ENCODE peak calls at places on chromosome 17, in seven cellular contexts. C is ascending aorta; H is cardiac muscle cell; D is naive thymus-derived CD4-positive, alpha-beta T cell; X is effector memory CD4-positive, alpha-beta T cell; G is colonic mucosa; A is esophagus squamous epithelium. W is an unnamed sample. For H3K27me3, the result is how much of the 10 kb centered on the place peaks cover.

GRCh38 chr17:64063766-64064224 is 43.4 kb upstream of the ICAM2 start:
- DNase-seq in C (no peak), H (peak), D (peak), X (peak), G (peak), A (no peak), W (peak)

GRCh38 chr17:41775394-41776226 is 10.9 kb downstream of the JUP start:
- DNase-seq in C (no peak), H (no peak), D (no peak), X (no peak), G (peak), A (no peak), W (peak)

GRCh38 chr17:13544755-13545154 is 57.0 kb downstream of the HS3ST3A1 start:
- DNase-seq in C (no peak), H (peak), D (no peak), X (no peak), G (no peak), A (no peak), W (no peak)

GRCh38 chr17:44872131-44872768 is 24.6 kb downstream of the HIGD1B start:
- DNase-seq in C (peak), H (peak), D (no peak), X (no peak), G (no peak), A (no peak), W (no peak)

GRCh38 chr17:82339634-82340580 is 6.3 kb upstream of the SECTM1 start:
- DNase-seq in C (no peak), H (no peak), D (no peak), X (no peak), G (no peak), A (no peak), W (no peak)

GRCh38 chr17:8473451-8474192 is 37.9 kb downstream of the NDEL1 start:
- DNase-seq in C (no peak), H (no peak), D (no peak), X (no peak), G (no peak), A (no peak), W (no peak)

GRCh38 chr17:10226930-10227695 is 28.7 kb upstream of the GAS7 start:
- DNase-seq in C (no peak), H (peak), D (peak), X (no peak), G (peak), A (no peak), W (no peak)

GRCh38 chr17:6661464-6661848 is 9.9 kb downstream of the C17orf100 start:
- DNase-seq in C (no peak), H (no peak), D (no peak), X (no peak), G (no peak), A (no peak), W (no peak)

GRCh38 chr17:61157246-61157887 is 242.3 kb upstream of the TBX2 start:
- DNase-seq in C (no peak), H (peak), D (no peak), X (no peak), G (no peak), A (no peak), W (no peak)

GRCh38 chr17:32861979-32862378 is 14.9 kb downstream of the MYO1D start:
- DNase-seq in C (no peak), H (no peak), D (no peak), X (no peak), G (no peak), A (no peak), W (no peak)

GRCh38 chr17:12098568-12098967 is 77.9 kb downstream of the MAP2K4 start:
- DNase-seq in C (no peak), H (no peak), D (no peak), X (no peak), G (no peak), A (no peak), W (no peak)

GRCh38 chr17:6313835-6314234 is 121.1 kb downstream of the AIPL1 start:
- DNase-seq in C (no peak), H (no peak), D (no peak), X (no peak), G (no peak), A (no peak), W (no peak)

GRCh38 chr17:64662774-64663367 is 764 bp upstream of the SMURF2 start:
- DNase-seq in C (no peak), H (no peak), D (no peak), X (no peak), G (no peak), A (no peak), W (no peak)

GRCh38 chr17:7956208-7956965 is 24.4 kb downstream of the CNTROB start:
- DNase-seq in C (no peak), H (peak), D (no peak), X (no peak), G (no peak), A (no peak), W (no peak)

GRCh38 chr17:17752822-17753448 is 71.7 kb downstream of the RAI1 start:
- DNase-seq in C (no peak), H (no peak), D (no peak), X (no peak), G (no peak), A (no peak), W (no peak)

GRCh38 chr17:28828294-28829040 is 14.1 kb downstream of the FAM222B start:
- DNase-seq in C (no peak), H (no peak), D (no peak), X (no peak), G (no peak), A (no peak), W (no peak)

GRCh38 chr17:79299349-79299748 is 224.7 kb downstream of the ENGASE start:
- DNase-seq in C (no peak), H (no peak), D (no peak), X (no peak), G (no peak), A (no peak), W (no peak)

GRCh38 chr17:16569358-16569712 is 331 bp upstream of the ZNF287 start:
- DNase-seq in C (no peak), H (no peak), D (no peak), X (no peak), G (no peak), A (no peak), W (no peak)

GRCh38 chr17:76145231-76146052 is 4.4 kb upstream of the FOXJ1 start:
- DNase-seq in C (no peak), H (no peak), D (peak), X (peak), G (no peak), A (no peak), W (peak)

GRCh38 chr17:82274134-82275020 is 877 bp upstream of the CSNK1D start:
- DNase-seq in C (no peak), H (no peak), D (no peak), X (no peak), G (no peak), A (no peak), W (no peak)

GRCh38 chr17:79632432-79632735 is 21.5 kb upstream of the RBFOX3 start:
- DNase-seq in C (no peak), H (no peak), D (no peak), X (no peak), G (no peak), A (no peak), W (peak)

GRCh38 chr17:31919802-31920525 is 16.8 kb upstream of the SUZ12 start:
- DNase-seq in C (no peak), H (peak), D (no peak), X (no peak), G (no peak), A (no peak), W (no peak)

GRCh38 chr17:46764709-46765401 is 53.6 kb downstream of the WNT3 start:
- DNase-seq in C (no peak), H (peak), D (no peak), X (no peak), G (no peak), A (no peak), W (peak)

GRCh38 chr17:35449371-35449931 is 885 bp upstream of the SLFN13 start:
- DNase-seq in C (no peak), H (peak), D (no peak), X (no peak), G (no peak), A (no peak), W (no peak)

GRCh38 chr17:78908426-78908825 is 5.4 kb upstream of the CEP295NL start:
- DNase-seq in C (no peak), H (no peak), D (no peak), X (no peak), G (no peak), A (no peak), W (no peak)

GRCh38 chr17:511833-512251 is 159.2 kb upstream of the RPH3AL start:
- DNase-seq in C (no peak), H (no peak), D (no peak), X (no peak), G (no peak), A (no peak), W (no peak)

GRCh38 chr17:15261063-15261817 is 3.9 kb downstream of the PMP22 start:
- DNase-seq in C (no peak), H (peak), D (no peak), X (no peak), G (peak), A (no peak), W (peak)

GRCh38 chr17:12627776-12628491 is 37.8 kb upstream of the MYOCD start:
- DNase-seq in C (no peak), H (no peak), D (no peak), X (no peak), G (no peak), A (no peak), W (no peak)

GRCh38 chr17:32320847-32321246 is 21.1 kb downstream of the C17orf75 start:
- DNase-seq in C (no peak), H (no peak), D (no peak), X (no peak), G (no peak), A (no peak), W (no peak)

GRCh38 chr17:6035801-6036394 is 34.3 kb upstream of the WSCD1 start:
- DNase-seq in C (no peak), H (no peak), D (no peak), X (no peak), G (no peak), A (no peak), W (no peak)

GRCh38 chr17:32658470-32659418 is 172.0 kb downstream of the CDK5R1 start:
- DNase-seq in C (no peak), H (no peak), D (no peak), X (no peak), G (no peak), A (no peak), W (no peak)

GRCh38 chr17:41390411-41390938 is 6.9 kb downstream of the KRT31 start:
- DNase-seq in C (no peak), H (no peak), D (no peak), X (no peak), G (no peak), A (no peak), W (no peak)

GRCh38 chr17:79892457-79893236 is 53.4 kb upstream of the CBX4 start:
- DNase-seq in C (no peak), H (no peak), D (no peak), X (no peak), G (peak), A (no peak), W (peak)

DNA sequence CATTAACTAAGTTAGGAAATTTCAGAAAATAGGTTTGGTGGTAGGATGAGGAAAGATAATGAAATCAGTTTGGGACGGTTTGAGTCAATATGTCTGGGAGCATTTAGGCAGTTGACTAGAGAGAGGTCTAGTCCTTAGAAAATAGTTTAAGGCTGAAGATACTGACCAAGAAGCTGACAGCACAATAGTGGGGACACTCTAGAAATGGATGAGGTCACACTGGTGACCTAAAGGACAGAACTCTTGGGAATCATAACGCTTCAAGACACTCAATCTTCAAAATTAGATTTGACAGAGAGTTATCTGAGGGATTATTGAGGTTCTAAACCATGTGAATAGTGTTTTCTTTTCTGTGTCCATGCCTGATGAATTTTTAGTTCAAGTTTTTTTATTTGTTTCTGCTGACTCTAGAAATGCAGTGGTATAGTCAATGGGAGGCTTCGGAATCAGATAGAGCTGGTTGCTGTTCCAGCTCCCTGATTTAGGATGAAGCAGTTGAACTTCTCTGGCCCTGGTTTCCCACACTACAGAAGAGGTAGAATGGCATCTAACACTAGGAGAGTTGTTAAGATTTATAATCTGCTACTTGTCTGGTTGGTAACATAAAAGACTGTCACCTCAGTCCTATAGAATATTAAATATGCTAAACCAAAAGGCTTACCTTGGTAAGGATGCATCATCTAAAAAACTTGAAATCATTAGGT is 29.7 kb downstream of the MMD start:
- DNase-seq in C (no peak), H (no peak), D (no peak), X (no peak), G (no peak), A (no peak), W (no peak)
- H3K27me3 ChIP-seq in C (under half), H (under half), D (under half), X (under half), G (under half), A (under half), W (under half)

GRCh38 chr17:2223617-2223927 is 80.0 kb downstream of the SMG6 start:
- DNase-seq in C (no peak), H (no peak), D (no peak), X (no peak), G (no peak), A (no peak), W (no peak)
- H3K27ac ChIP-seq in C (no peak), H (peak), D (no peak), X (peak), G (peak), A (peak), W (peak)

DNA sequence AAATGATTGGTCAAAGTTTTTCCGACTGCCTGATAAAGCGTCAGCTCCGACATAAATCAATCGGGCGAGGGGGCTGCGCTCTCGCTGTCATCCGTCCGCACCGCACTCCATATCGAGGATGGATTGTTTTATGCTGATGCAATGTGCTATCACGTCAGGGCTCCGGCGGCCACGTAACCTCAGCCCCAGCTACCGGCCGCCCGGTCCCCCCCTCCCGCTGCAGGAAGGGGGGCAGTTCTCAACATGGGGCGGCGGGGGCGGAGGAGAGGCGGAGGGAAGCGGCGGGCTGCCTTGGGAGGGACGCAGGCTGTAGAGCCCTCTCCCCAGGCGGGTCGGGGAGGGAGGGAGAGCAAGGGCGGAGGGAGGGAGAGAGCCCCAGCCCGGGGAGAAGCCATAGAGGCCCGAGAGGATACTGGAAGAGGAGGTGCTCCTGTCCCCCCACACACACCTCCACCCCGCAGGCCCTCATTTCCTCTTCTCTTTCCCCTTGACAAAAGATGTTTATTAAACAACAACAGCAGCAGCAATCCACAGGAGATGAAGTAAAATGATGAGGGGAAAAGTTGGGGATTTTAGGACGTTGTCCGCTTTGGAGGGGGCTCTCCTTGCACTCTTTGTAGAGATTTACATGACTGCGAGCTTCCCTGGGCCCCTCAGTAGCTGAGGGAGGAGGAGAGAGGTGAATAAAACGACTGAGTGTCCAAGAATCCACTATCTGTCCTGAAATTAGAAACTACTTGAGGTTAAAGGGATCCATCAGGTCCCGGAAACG is 498 bp upstream of the HOXB9 start:
- DNase-seq in C (no peak), H (peak), D (no peak), X (no peak), G (peak), A (no peak), W (no peak)
- H3K27me3 ChIP-seq in C (under half), H (half or more), D (under half), X (half or more), G (under half), A (half or more), W (under half)

DNA sequence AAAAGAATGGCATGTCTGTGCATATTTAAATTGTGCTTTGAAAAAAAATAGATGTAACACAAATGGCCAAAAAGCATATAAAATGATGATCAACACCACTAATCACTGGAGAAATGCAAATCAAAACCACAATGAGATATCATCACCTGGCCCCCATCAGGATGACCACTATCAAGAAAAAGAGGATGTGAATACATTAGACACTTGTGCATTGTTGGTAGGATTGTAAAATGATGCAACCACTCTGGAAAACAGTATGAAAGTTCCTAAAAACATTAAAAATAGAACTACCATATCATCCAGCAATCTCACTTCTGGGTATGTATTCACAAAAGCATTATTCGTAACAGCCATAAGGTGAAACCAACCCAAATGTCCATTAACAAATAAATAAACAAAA is 91.5 kb downstream of the SPAG9 start:
- DNase-seq in C (no peak), H (no peak), D (no peak), X (no peak), G (no peak), A (no peak), W (no peak)
- H3K27ac ChIP-seq in C (no peak), H (no peak), D (peak), X (peak), G (peak), A (peak), W (peak)

DNA sequence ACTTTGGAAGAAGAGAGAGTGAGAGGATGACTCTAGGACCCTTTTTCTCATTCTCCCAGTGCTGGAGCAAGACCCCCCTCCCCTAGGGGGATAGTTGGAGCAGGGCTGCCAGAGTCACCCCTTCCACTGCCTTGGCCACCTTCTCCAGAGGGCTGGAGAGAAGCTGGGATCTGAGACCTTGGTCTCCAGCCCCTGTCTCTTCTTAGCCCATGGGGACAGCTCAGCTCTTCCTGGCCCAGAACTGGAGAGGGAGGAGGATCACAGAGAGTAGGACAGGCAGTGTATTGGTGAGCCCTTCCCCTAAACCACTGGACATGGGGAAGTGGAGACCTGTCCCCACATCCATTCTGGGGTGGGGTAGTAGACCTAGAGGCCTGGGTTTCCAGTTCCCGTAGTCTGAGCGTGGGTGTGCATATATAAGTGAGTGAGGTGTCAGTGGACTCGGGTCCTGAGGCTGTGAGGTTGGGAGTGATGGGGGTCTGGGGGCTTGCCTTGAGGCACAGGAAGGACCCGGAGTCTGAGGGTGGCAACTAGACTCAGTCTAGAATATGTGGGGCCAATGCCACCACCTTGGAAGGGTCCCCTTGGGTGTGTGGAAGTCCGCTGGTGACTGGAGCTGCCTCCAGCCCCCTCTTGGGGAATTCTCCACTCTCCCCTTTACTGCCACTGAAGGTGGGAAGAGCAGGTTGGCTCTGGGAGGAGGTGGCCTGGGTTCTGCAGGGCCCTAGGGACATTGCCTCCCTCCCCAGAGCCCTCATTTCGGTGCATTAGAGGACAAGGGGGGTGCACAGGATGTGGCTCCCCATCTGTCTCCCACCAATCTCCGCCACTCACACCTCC is 20.0 kb downstream of the GJD3 start:
- DNase-seq in C (no peak), H (no peak), D (no peak), X (no peak), G (no peak), A (no peak), W (no peak)
- H3K27me3 ChIP-seq in C (under half), H (under half), D (under half), X (under half), G (under half), A (under half), W (under half)

GRCh38 chr17:48016112-48016511 is 21.5 kb downstream of the COPZ2 start:
- DNase-seq in C (no peak), H (peak), D (no peak), X (no peak), G (no peak), A (no peak), W (no peak)

GRCh38 chr17:48012151-48012520 is 25.5 kb downstream of the COPZ2 start:
- DNase-seq in C (no peak), H (peak), D (peak), X (peak), G (no peak), A (no peak), W (peak)

GRCh38 chr17:48014603-48015037 is 23.0 kb downstream of the COPZ2 start:
- DNase-seq in C (no peak), H (no peak), D (no peak), X (no peak), G (no peak), A (no peak), W (no peak)

GRCh38 chr17:48011405-48012150 is 26.0 kb downstream of the COPZ2 start:
- DNase-seq in C (no peak), H (peak), D (peak), X (peak), G (no peak), A (no peak), W (peak)

DNA sequence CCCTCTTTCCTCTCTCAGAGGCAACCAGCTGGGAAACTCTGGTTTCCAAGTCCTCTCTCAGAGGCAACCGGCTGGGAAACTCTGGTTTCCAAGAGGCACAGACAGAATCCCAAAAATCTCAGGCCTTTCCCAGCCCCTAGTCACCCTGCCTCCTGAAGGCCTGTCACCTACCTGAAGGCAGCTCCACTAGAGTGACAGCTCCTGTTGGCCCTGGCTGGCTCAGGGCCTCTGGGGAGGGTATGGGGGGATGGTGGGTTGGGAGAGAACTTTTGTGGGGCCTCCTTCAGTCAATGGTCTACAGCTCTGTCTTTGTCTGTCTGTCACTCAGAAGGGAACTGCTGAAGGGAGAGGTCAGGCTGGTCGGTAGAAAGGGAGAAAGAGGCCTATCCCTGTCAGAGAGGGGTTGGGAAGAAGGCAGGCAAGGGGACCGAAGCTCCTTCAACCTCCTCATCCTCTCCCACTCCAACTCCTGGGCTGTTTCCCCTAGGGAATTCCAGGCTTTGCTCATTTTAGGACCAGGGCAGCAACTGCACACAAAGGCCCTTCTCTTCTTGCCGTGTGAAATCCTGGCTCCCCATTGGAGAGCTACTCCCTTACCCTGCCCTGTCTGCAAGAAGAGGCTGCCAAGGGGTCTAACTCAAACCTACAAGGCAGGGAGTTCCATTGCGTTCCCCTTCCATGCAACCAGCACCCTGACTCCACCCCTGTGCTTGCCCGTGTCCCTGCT is 23.6 kb downstream of the COPZ2 start:
- DNase-seq in C (no peak), H (no peak), D (no peak), X (no peak), G (no peak), A (no peak), W (no peak)
- H3K27ac ChIP-seq in C (no peak), H (no peak), D (no peak), X (no peak), G (no peak), A (no peak), W (no peak)